ENCODE peak calls at places on chromosome 2, in six cellular contexts. O is astrocyte, D is heart left ventricle, C is adipocyte, Z is PC-9, T is transverse colon. P is an unnamed sample. For H3K27me3 and H3K4me1, the result is how much of the 10 kb centered on the place peaks cover.

GRCh38 chr2:10654069-10654468 is 35.7 kb downstream of the NOL10 start:
- DNase-seq in O (peak), D (no peak), C (peak), Z (peak), T (no peak), P (no peak)

GRCh38 chr2:18910843-18911242 is 321.5 kb upstream of the NT5C1B start:
- DNase-seq in O (peak), D (no peak), C (peak), Z (peak), T (no peak), P (no peak)

GRCh38 chr2:164523726-164524125 is 97.6 kb downstream of the GRB14 start:
- DNase-seq in O (no peak), D (no peak), C (no peak), Z (no peak), T (no peak), P (no peak)

GRCh38 chr2:234304945-234305344 is 191.9 kb downstream of the ARL4C start:
- DNase-seq in O (peak), D (no peak), C (peak), Z (peak), T (no peak), P (no peak)

GRCh38 chr2:18500333-18500732 is 60.1 kb downstream of the RDH14 start:
- DNase-seq in O (peak), D (no peak), C (peak), Z (no peak), T (no peak), P (no peak)

GRCh38 chr2:233100192-233100998 is 40.3 kb downstream of the INPP5D start:
- DNase-seq in O (no peak), D (no peak), C (no peak), Z (no peak), T (peak), P (no peak)

GRCh38 chr2:193156480-193156879 is 961.7 kb upstream of the TMEFF2 start:
- DNase-seq in O (no peak), D (no peak), C (no peak), Z (no peak), T (no peak), P (no peak)

GRCh38 chr2:113282747-113283533 is 4.2 kb upstream of the PAX8 start:
- DNase-seq in O (peak), D (peak), C (peak), Z (peak), T (peak), P (peak)

GRCh38 chr2:28231110-28231621 is 161.5 kb upstream of the FOSL2 start:
- DNase-seq in O (peak), D (peak), C (peak), Z (no peak), T (no peak), P (no peak)

GRCh38 chr2:20209373-20210109 is 15.4 kb downstream of the SDC1 start:
- DNase-seq in O (no peak), D (no peak), C (no peak), Z (no peak), T (no peak), P (no peak)

GRCh38 chr2:231102772-231103171 is 22.1 kb downstream of the HTR2B start:
- DNase-seq in O (no peak), D (no peak), C (peak), Z (no peak), T (no peak), P (no peak)

GRCh38 chr2:169819106-169819505 is 5.6 kb downstream of the METTL5 start:
- DNase-seq in O (no peak), D (no peak), C (peak), Z (peak), T (no peak), P (no peak)

GRCh38 chr2:85237849-85238570 is 89.8 kb downstream of the TGOLN2 start:
- DNase-seq in O (no peak), D (no peak), C (no peak), Z (no peak), T (no peak), P (peak)

GRCh38 chr2:164605295-164605694 is 16.0 kb downstream of the GRB14 start:
- DNase-seq in O (no peak), D (no peak), C (no peak), Z (no peak), T (no peak), P (no peak)

GRCh38 chr2:181660181-181660580 is 3.3 kb upstream of the CERKL start:
- DNase-seq in O (no peak), D (no peak), C (no peak), Z (no peak), T (no peak), P (no peak)

GRCh38 chr2:198880421-198880820 is 577.3 kb downstream of the SATB2 start:
- DNase-seq in O (peak), D (no peak), C (no peak), Z (no peak), T (no peak), P (no peak)

GRCh38 chr2:148552675-148553331 is 91.7 kb upstream of the EPC2 start:
- DNase-seq in O (no peak), D (no peak), C (peak), Z (no peak), T (no peak), P (no peak)

GRCh38 chr2:173574713-173575112 is 220.0 kb downstream of the CDCA7 start:
- DNase-seq in O (peak), D (no peak), C (peak), Z (no peak), T (no peak), P (no peak)

GRCh38 chr2:10982931-10983701 is 71.4 kb downstream of the KCNF1 start:
- DNase-seq in O (no peak), D (peak), C (no peak), Z (no peak), T (peak), P (peak)

GRCh38 chr2:189982777-189983394 is 79.6 kb downstream of the MSTN start:
- DNase-seq in O (no peak), D (no peak), C (no peak), Z (no peak), T (no peak), P (no peak)

GRCh38 chr2:157302492-157303099 is 23.0 kb downstream of the ERMN start:
- DNase-seq in O (no peak), D (no peak), C (peak), Z (no peak), T (no peak), P (no peak)

GRCh38 chr2:225030089-225030653 is 12.1 kb downstream of the DOCK10 start:
- DNase-seq in O (no peak), D (no peak), C (no peak), Z (no peak), T (no peak), P (no peak)

GRCh38 chr2:34104601-34105000 is 505.5 kb upstream of the FAM98A start:
- DNase-seq in O (no peak), D (no peak), C (peak), Z (no peak), T (no peak), P (no peak)

GRCh38 chr2:215833531-215834162 is 179.7 kb downstream of the MREG start:
- DNase-seq in O (peak), D (no peak), C (peak), Z (peak), T (no peak), P (no peak)

GRCh38 chr2:196181484-196181883 is 10.1 kb upstream of the STK17B start:
- DNase-seq in O (no peak), D (no peak), C (no peak), Z (no peak), T (no peak), P (no peak)

GRCh38 chr2:96119981-96120720 is 3.8 kb upstream of the ADRA2B start:
- DNase-seq in O (no peak), D (no peak), C (no peak), Z (no peak), T (no peak), P (no peak)

GRCh38 chr2:96122391-96122790 is 6.0 kb upstream of the ADRA2B start:
- DNase-seq in O (no peak), D (no peak), C (no peak), Z (no peak), T (no peak), P (peak)

GRCh38 chr2:96119389-96119751 is 3.0 kb upstream of the ADRA2B start:
- DNase-seq in O (no peak), D (no peak), C (no peak), Z (no peak), T (no peak), P (no peak)

GRCh38 chr2:96121414-96121813 is 5.0 kb upstream of the ADRA2B start:
- DNase-seq in O (no peak), D (no peak), C (no peak), Z (no peak), T (no peak), P (no peak)

GRCh38 chr2:96120991-96121390 is 4.6 kb upstream of the ADRA2B start:
- DNase-seq in O (no peak), D (no peak), C (no peak), Z (no peak), T (no peak), P (no peak)
- H3K27me3 ChIP-seq in O (under half), D (under half), C (half or more), Z (half or more), T (under half), P (under half)

GRCh38 chr2:191665286-191665685 is 12.7 kb upstream of the NABP1 start:
- DNase-seq in O (peak), D (no peak), C (no peak), Z (peak), T (no peak), P (no peak)

GRCh38 chr2:191661099-191661681 is 16.7 kb upstream of the NABP1 start:
- DNase-seq in O (no peak), D (no peak), C (no peak), Z (no peak), T (no peak), P (no peak)

GRCh38 chr2:191666241-191666640 is 11.7 kb upstream of the NABP1 start:
- DNase-seq in O (peak), D (no peak), C (no peak), Z (no peak), T (no peak), P (no peak)

GRCh38 chr2:191666733-191667132 is 11.2 kb upstream of the NABP1 start:
- DNase-seq in O (peak), D (no peak), C (no peak), Z (no peak), T (no peak), P (no peak)

GRCh38 chr2:191664823-191665222 is 13.1 kb upstream of the NABP1 start:
- DNase-seq in O (no peak), D (no peak), C (no peak), Z (no peak), T (no peak), P (no peak)
- H3K4me1 ChIP-seq in O (under half), D (under half), C (under half), Z (under half), T (under half), P (under half)

GRCh38 chr2:118852605-118853128 is 5.2 kb upstream of the EN1 start:
- DNase-seq in O (no peak), D (no peak), C (no peak), Z (no peak), T (no peak), P (no peak)
- H3K27me3 ChIP-seq in O (half or more), D (half or more), C (under half), Z (half or more), T (half or more), P (under half)

DNA sequence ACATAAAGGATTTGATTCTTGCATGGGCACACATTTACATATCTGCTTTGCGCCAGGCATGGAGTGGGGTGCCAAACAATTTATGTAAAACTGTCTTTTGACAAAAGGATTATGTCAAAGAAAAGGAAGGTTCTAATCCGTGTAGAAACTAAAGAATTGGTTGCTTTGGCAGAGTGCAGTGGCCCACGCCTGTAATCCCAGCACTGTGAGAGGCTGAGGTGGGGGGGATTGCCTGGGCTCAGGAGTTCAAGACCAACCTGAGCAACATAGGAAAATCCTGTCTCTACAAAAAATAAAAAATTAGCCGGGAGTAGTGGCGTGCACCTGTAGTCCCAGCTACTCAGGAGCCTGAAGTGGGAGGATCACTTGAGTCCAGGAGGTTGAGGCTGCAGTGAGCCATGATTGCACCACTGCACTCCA is 1.1 kb upstream of the MTERF4 start:
- DNase-seq in O (no peak), D (no peak), C (no peak), Z (no peak), T (no peak), P (no peak)
- H3K4me1 ChIP-seq in O (under half), D (under half), C (under half), Z (under half), T (under half), P (under half)

DNA sequence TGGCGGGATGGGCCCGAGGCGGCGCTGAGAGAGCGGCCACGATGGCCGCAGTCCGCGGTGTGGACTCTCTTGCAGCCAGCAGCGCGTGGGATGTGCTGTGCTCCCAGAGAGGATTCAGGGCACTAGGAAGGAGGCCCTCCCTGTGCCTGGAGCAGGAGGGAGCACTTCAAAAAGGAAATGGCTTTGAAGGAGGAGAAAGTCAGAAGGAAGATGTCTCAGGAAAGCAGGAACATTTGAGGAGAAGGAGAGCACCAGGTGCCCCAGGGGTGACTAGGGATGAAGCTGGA is 4.1 kb downstream of the LOXL3 start:
- DNase-seq in O (no peak), D (no peak), C (no peak), Z (no peak), T (no peak), P (no peak)
- H3K27me3 ChIP-seq in O (under half), D (under half), C (under half), Z (under half), T (under half), P (under half)

DNA sequence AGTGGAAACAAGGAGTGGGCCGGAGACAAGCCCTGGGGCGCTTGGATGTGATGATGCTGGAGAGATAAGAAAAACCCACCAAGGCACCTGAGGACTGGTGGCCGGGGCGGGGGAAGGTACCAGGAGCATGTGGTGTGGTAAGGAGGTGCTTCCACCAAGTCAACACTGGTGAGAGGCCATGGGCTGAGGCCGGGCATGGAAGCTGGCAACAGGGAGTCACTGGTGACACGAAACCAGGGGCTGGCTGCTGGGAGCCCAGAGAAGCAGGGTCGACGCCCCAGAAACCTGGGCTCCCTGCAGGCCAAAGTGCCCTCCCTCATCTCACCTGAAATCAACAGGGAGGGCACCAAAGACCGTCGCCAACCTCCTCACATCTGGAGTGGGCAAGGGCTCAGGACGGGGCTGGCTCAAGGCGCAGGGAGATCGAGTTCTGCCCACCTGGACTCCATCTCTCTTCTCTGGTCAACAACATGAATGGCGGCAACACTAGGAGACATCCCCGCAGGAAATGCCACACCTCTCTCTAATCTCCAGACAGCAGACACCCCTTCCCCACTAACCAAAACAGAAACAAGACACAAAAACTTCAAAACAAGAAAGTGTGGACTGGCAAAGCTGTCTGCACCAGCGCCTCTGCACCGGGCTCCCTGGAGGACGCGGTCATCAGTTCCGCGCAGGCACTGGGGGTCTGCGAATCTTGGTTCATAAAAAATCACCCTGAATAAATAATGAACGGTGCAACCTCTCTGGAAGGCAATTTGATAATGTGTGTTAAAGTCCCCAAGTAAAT is 185.5 kb downstream of the HDAC4 start:
- DNase-seq in O (no peak), D (no peak), C (no peak), Z (no peak), T (no peak), P (no peak)
- H3K4me1 ChIP-seq in O (under half), D (under half), C (under half), Z (under half), T (under half), P (under half)

P was measured in right cardiac atrium.